ENCODE peak calls at places on chromosomes 11 and 22, in six cellular contexts. K, C, T, L, A and S are unnamed samples.

GRCh38 chr11:28969832-28970231 is 861.6 kb downstream of the METTL15 start:
- DNase-seq in A (no peak), L (no peak), C (no peak), T (no peak), K (no peak), S (no peak)

GRCh38 chr11:91946397-91947090 is 278.1 kb upstream of the FAT3 start:
- DNase-seq in A (no peak), L (no peak), K (no peak), T (no peak), C (peak), S (no peak)

GRCh38 chr11:105647780-105648179 is 37.9 kb downstream of the GRIA4 start:
- DNase-seq in T (no peak), C (no peak), K (no peak), A (no peak), L (no peak), S (no peak)

GRCh38 chr11:46216040-46216764 is 61.3 kb upstream of the CREB3L1 start:
- DNase-seq in T (no peak), L (no peak), A (no peak), C (no peak), K (no peak), S (no peak)

GRCh38 chr11:97069160-97069559 is 679.3 kb downstream of the JRKL start:
- DNase-seq in K (no peak), C (no peak), A (no peak), L (no peak), T (no peak), S (no peak)

GRCh38 chr22:41290262-41291221 is 4.6 kb upstream of the RANGAP1 start:
- DNase-seq in K (no peak), T (peak), L (no peak), A (no peak), C (peak), S (no peak)

GRCh38 chr11:58770627-58771457 is 39.1 kb upstream of the GLYAT start:
- DNase-seq in T (no peak), L (no peak), A (no peak), C (peak), K (no peak), S (no peak)

GRCh38 chr11:47977651-47978050 is 2.7 kb upstream of the PTPRJ start:
- DNase-seq in T (no peak), K (no peak), C (no peak), L (no peak), A (no peak), S (no peak)

GRCh38 chr11:117600261-117600783 is 196.7 kb downstream of the DSCAML1 start:
- DNase-seq in L (no peak), K (no peak), T (no peak), C (no peak), A (no peak), S (no peak)

GRCh38 chr11:26231252-26231661 is 100.7 kb upstream of the ANO3 start:
- DNase-seq in K (no peak), C (peak), A (no peak), T (no peak), L (no peak), S (no peak)

GRCh38 chr22:37146507-37147180 is 3.1 kb downstream of the IL2RB start:
- DNase-seq in T (no peak), C (no peak), K (no peak), A (no peak), L (no peak), S (no peak)

GRCh38 chr22:46969491-46969890 is 207.0 kb downstream of the TBC1D22A start:
- DNase-seq in T (no peak), K (no peak), A (no peak), C (no peak), L (no peak), S (no peak)

GRCh38 chr11:1073261-1073724 is 1.4 kb upstream of the MUC2 start:
- DNase-seq in L (peak), K (peak), C (peak), T (no peak), A (peak), S (no peak)

GRCh38 chr11:93861808-93862207 is 11.4 kb upstream of the VSTM5 start:
- DNase-seq in A (no peak), K (no peak), C (peak), L (no peak), T (no peak), S (no peak)

GRCh38 chr11:76627541-76628082 is 42.9 kb downstream of the LRRC32 start:
- DNase-seq in A (no peak), L (no peak), K (peak), T (no peak), C (no peak), S (no peak)

GRCh38 chr11:99937330-99937729 is 749.8 kb upstream of the ARHGAP42 start:
- DNase-seq in C (no peak), K (no peak), L (no peak), T (no peak), A (no peak), S (no peak)

GRCh38 chr11:36030707-36031365 is 87.0 kb downstream of the LDLRAD3 start:
- DNase-seq in L (no peak), K (no peak), C (peak), A (no peak), T (no peak), S (no peak)

GRCh38 chr22:27220349-27220748 is 563.0 kb downstream of the MIAT start:
- DNase-seq in L (peak), T (no peak), K (no peak), A (no peak), C (peak), S (no peak)

GRCh38 chr22:20430641-20431519 is 6.7 kb downstream of the SCARF2 start:
- DNase-seq in T (peak), C (no peak), A (peak), L (no peak), K (peak), S (peak)

GRCh38 chr11:93100211-93100610 is 97.6 kb downstream of the SLC36A4 start:
- DNase-seq in K (no peak), L (no peak), C (peak), A (no peak), T (no peak), S (no peak)

DNA sequence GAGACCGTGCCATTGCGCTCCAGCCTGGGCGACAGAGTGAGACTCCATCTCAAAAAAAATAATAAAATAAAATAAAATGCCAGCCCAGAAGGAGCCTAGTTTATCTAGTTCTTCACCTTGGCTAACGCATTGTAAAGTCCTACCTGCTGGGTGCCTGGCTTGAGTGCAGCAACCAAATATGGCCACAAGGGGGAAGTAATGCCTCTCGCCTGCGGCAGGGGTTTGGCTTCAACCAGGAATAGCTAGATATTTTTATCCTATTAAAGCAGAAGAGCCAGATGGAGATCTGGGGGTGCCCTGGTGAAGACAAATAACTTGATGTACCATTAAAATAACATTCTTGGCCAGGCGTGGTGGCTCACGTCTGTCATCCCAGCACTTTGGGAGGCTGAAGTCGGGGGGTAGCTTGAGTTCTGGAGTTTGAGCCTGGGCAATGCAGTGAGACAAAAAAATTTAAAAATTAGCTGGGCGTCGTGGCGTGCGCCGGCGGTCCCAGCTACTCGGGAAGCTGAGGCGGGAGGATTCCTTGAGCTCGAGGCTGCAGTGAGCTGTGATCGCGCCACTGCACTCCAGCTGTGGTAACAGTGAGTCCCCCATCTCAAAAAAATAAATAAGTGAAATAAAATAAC is 20.6 kb upstream of the PLEKHB1 start:
- DNase-seq in A (peak), T (peak), L (peak), C (peak), K (peak), S (peak)
- H3K4me3 ChIP-seq in A (no peak), T (no peak), L (peak), C (peak), K (peak), S (no peak)

DNA sequence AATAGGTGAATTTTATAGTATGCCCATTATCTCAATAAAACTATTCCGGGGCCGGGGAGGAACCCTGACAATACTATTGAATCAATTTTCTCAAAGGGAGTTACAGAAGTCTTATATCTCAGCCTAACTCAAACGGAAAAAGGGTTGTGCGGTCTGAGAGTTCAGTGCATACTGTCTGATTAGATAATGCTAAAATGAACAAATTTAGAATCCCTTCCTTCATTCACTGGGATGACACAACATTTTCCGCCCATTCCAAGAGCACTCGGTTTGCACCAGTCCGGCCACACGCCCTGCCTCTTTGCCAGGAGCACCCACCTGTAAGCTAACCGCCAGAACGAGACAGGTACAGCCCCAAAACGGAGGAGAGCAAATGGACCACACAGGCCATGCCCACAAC is 50.0 kb upstream of the NFRKB start:
- DNase-seq in L (no peak), K (no peak), A (no peak), C (no peak), T (no peak), S (no peak)
- H3K4me3 ChIP-seq in L (no peak), K (no peak), A (no peak), C (no peak), T (no peak), S (no peak)

DNA sequence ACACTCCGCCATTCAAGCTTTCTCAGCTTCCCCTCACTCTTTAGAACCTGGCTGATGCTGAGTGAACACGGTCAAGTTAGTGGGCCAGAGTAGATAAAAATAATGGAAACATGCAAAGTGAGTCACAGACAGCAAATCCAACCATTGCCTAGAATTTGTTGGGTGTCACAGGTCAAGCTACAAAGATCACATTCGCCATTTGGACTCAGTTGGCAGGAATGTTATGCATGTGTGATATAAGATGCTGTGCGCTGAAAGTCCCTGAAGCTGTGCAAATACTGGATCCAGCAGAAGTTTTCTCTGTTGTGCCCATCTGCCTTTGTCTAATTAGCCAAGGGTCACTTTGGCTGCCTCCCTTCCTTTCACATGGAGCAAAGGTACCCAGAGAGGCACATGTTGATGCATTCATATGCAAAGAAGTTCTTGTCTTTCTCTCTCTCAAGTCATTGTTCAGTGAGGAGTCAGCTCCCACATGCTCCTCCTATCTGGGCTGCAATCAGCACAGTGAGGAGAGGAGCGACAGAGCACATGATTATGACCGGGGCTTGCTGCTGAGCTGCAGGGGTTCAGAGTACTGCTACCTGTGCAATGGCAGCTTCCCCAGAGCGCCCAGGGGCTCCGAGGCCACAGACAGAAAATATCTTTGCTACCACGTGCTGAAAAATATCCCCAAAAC is 39.7 kb downstream of the FLI1 start:
- DNase-seq in C (no peak), A (no peak), T (peak), L (no peak), K (peak), S (peak)
- H3K4me3 ChIP-seq in C (no peak), A (no peak), T (no peak), L (no peak), K (no peak), S (peak)

GRCh38 chr11:34356130-34356529 is 1.7 kb downstream of the ABTB2 start:
- DNase-seq in K (no peak), A (no peak), L (no peak), T (no peak), C (no peak), S (no peak)
- H3K4me3 ChIP-seq in K (peak), A (peak), L (peak), T (no peak), C (peak), S (no peak)

GRCh38 chr22:38261478-38261803 is 11.4 kb downstream of the TMEM184B start:
- DNase-seq in A (no peak), C (peak), L (no peak), K (no peak), T (no peak), S (no peak)
- H3K4me3 ChIP-seq in A (no peak), C (no peak), L (no peak), K (no peak), T (no peak), S (no peak)

DNA sequence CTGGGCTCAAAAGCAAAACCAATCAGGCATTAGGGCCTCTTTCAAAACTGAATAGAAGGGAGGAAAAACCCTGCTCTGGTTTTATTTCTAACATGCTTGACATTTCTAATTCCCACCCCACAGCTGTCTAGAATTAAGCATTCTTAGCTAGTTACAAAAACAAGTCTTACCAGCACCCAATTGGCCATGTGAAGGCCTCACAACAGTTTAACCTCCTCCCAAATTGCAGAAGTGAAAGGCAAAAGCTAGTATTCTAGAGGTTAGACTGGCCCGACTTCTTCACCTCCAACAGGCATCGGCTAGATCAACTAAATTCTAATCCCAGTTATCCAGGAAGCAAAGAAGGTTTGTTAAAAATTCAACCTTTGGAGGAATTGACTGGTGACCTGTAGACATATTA is 6.5 kb downstream of the SF1 start:
- DNase-seq in K (no peak), L (no peak), C (no peak), T (no peak), A (no peak), S (no peak)
- H3K4me3 ChIP-seq in K (no peak), L (no peak), C (no peak), T (no peak), A (no peak), S (no peak)

GRCh38 chr11:79439893-79440450 is 858 bp downstream of the TENM4 start:
- DNase-seq in L (peak), T (peak), K (peak), A (peak), C (no peak), S (no peak)

GRCh38 chr11:79440451-79441158 is at the start of gene TENM4:
- DNase-seq in A (peak), T (peak), K (peak), L (peak), C (peak), S (no peak)

GRCh38 chr11:79437981-79438630 is 2.7 kb downstream of the TENM4 start:
- DNase-seq in C (peak), A (peak), T (no peak), L (no peak), K (no peak), S (no peak)

GRCh38 chr11:79438631-79439429 is 2.0 kb downstream of the TENM4 start:
- DNase-seq in T (peak), L (no peak), A (peak), K (peak), C (peak), S (no peak)

GRCh38 chr11:79439430-79439892 is 1.4 kb downstream of the TENM4 start:
- DNase-seq in C (peak), T (no peak), L (no peak), K (no peak), A (peak), S (no peak)
- H3K4me3 ChIP-seq in C (peak), T (peak), L (peak), K (peak), A (peak), S (no peak)

GRCh38 chr11:121463689-121464335 is 11.0 kb upstream of the SORL1-AS1 start:
- DNase-seq in T (no peak), C (no peak), L (no peak), K (no peak), A (no peak), S (no peak)

GRCh38 chr11:121466063-121466794 is 13.5 kb upstream of the SORL1-AS1 start:
- DNase-seq in T (no peak), L (peak), K (peak), C (peak), A (peak), S (no peak)

GRCh38 chr11:121464352-121464946 is 11.7 kb upstream of the SORL1-AS1 start:
- DNase-seq in L (peak), T (no peak), A (no peak), C (peak), K (peak), S (no peak)

GRCh38 chr11:121467965-121468364 is 15.2 kb upstream of the SORL1-AS1 start:
- DNase-seq in C (no peak), L (no peak), K (peak), T (no peak), A (no peak), S (peak)

DNA sequence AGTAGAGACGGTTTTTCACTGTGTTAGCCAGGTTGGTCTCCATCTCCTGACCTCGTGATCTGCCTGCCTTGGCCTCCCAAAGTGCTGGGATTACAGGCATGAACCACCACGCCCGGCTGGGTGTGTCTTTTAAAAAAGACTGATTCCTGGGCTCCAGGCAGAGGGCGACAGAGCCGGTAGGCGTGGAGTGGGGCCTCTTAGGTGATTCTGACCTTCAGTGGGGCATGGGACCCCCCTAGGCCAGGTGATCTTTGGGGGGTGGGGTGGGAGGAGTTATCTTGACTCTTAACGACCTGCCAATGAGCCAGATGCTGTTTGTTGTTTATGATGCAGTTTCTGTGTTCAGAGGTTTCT is 12.9 kb upstream of the SORL1-AS1 start:
- DNase-seq in T (no peak), L (no peak), C (no peak), A (peak), K (peak), S (no peak)
- H3K4me3 ChIP-seq in T (no peak), L (no peak), C (no peak), A (no peak), K (no peak), S (no peak)

DNA sequence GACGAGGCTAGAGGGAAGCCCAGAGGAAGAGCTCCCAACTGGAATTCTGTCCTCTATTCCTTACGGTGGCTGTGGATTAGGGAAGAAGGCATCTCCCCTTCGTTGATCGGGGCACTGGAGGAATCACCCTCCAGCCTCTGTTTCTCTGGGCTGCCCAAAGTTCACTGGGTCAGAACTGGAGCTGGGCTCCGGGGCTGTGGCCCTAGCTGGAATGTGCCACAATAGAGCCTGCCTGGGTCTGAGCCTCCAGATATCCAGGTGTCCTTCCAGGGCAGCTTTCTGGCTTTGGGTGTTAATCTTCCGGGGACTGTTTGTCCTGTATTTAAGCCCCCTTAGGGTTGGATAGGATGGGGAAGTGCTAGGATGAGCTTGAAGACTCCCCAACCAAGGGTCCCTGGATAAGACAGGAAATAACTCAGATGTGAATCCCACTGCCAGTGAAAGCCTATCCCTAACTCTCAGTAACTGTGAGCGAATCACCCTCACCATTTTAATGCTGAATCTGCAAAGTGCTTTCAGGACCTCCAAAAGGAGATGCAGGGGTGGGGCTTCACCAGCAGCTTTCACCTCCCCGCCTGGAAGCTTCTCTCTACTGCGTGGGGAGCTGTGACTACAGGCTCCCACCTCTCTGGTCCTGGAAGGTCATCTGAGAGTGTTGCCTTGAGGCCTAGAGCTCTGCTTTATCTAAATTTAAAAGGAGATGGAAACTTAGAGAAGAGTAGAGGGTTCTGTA is 9.5 kb downstream of the YPEL4 start:
- DNase-seq in A (no peak), C (no peak), K (no peak), L (no peak), T (no peak), S (no peak)
- H3K4me3 ChIP-seq in A (no peak), C (peak), K (no peak), L (peak), T (peak), S (no peak)